ENCODE peak calls at places on chromosomes 12 and 14, in four cellular contexts. One of them, this sample, is unnamed.

GRCh38 chr14:101721951-101722661 is 39.4 kb upstream of the PPP2R5C start:
- DNase-seq in endothelial cell of umbilical vein: peak
- DNase-seq in Calu3: peak
- DNase-seq in mammary epithelial cell: peak
- DNase-seq in this sample: peak

GRCh38 chr12:100576311-100577036 is 3.0 kb downstream of the GAS2L3 start:
- DNase-seq in endothelial cell of umbilical vein: peak
- DNase-seq in Calu3: peak
- DNase-seq in mammary epithelial cell: peak
- DNase-seq in this sample: peak

GRCh38 chr14:91796622-91797347 is 64.9 kb upstream of the CATSPERB start:
- DNase-seq in endothelial cell of umbilical vein: no peak
- DNase-seq in Calu3: no peak
- DNase-seq in mammary epithelial cell: peak
- DNase-seq in this sample: no peak

GRCh38 chr14:37223947-37224474 is 26.3 kb downstream of the MIPOL1 start:
- DNase-seq in endothelial cell of umbilical vein: no peak
- DNase-seq in Calu3: peak
- DNase-seq in mammary epithelial cell: peak
- DNase-seq in this sample: no peak

GRCh38 chr12:66103011-66103913 is 27.3 kb downstream of the LLPH start:
- DNase-seq in endothelial cell of umbilical vein: no peak
- DNase-seq in Calu3: peak
- DNase-seq in mammary epithelial cell: no peak
- DNase-seq in this sample: no peak

GRCh38 chr12:16515666-16516065 is 90.3 kb downstream of the LMO3 start:
- DNase-seq in endothelial cell of umbilical vein: no peak
- DNase-seq in Calu3: no peak
- DNase-seq in mammary epithelial cell: peak
- DNase-seq in this sample: no peak

GRCh38 chr14:68146812-68147211 is 327.2 kb downstream of the RAD51B start:
- DNase-seq in endothelial cell of umbilical vein: no peak
- DNase-seq in Calu3: peak
- DNase-seq in mammary epithelial cell: peak
- DNase-seq in this sample: no peak

GRCh38 chr14:103104389-103104653 is 9.8 kb downstream of the EXOC3L4 start:
- DNase-seq in endothelial cell of umbilical vein: no peak
- DNase-seq in Calu3: no peak
- DNase-seq in mammary epithelial cell: no peak
- DNase-seq in this sample: no peak

GRCh38 chr12:50246873-50247612 is 36.3 kb downstream of the LIMA1 start:
- DNase-seq in endothelial cell of umbilical vein: peak
- DNase-seq in Calu3: peak
- DNase-seq in mammary epithelial cell: peak
- DNase-seq in this sample: no peak

GRCh38 chr14:72550513-72550912 is 343.4 kb downstream of the DPF3 start:
- DNase-seq in endothelial cell of umbilical vein: no peak
- DNase-seq in Calu3: peak
- DNase-seq in mammary epithelial cell: peak
- DNase-seq in this sample: no peak

GRCh38 chr14:105025429-105025828 is 4.5 kb upstream of the CDCA4 start:
- DNase-seq in endothelial cell of umbilical vein: no peak
- DNase-seq in Calu3: no peak
- DNase-seq in mammary epithelial cell: no peak
- DNase-seq in this sample: no peak

GRCh38 chr12:109744026-109744425 is 30.4 kb downstream of the FAM222A start:
- DNase-seq in endothelial cell of umbilical vein: no peak
- DNase-seq in Calu3: no peak
- DNase-seq in mammary epithelial cell: no peak
- DNase-seq in this sample: peak

GRCh38 chr12:10867381-10867780 is 16.7 kb downstream of the PRH1 start:
- DNase-seq in endothelial cell of umbilical vein: no peak
- DNase-seq in Calu3: no peak
- DNase-seq in mammary epithelial cell: no peak
- DNase-seq in this sample: no peak

GRCh38 chr12:22755629-22756028 is 130.7 kb downstream of the ETNK1 start:
- DNase-seq in endothelial cell of umbilical vein: no peak
- DNase-seq in Calu3: no peak
- DNase-seq in mammary epithelial cell: no peak
- DNase-seq in this sample: no peak

GRCh38 chr12:16610006-16610520 is 4.1 kb upstream of the LMO3 start:
- DNase-seq in endothelial cell of umbilical vein: no peak
- DNase-seq in Calu3: no peak
- DNase-seq in mammary epithelial cell: no peak
- DNase-seq in this sample: no peak

GRCh38 chr14:31449971-31450610 is 7.2 kb downstream of the DTD2 start:
- DNase-seq in endothelial cell of umbilical vein: peak
- DNase-seq in Calu3: no peak
- DNase-seq in mammary epithelial cell: peak
- DNase-seq in this sample: no peak

GRCh38 chr12:125194999-125195398 is 129.8 kb downstream of the AACS start:
- DNase-seq in endothelial cell of umbilical vein: no peak
- DNase-seq in Calu3: no peak
- DNase-seq in mammary epithelial cell: no peak
- DNase-seq in this sample: no peak

GRCh38 chr12:31922341-31923062 is 36.7 kb upstream of the RESF1 start:
- DNase-seq in endothelial cell of umbilical vein: peak
- DNase-seq in Calu3: peak
- DNase-seq in mammary epithelial cell: peak
- DNase-seq in this sample: no peak

GRCh38 chr12:123602651-123603195 is 824 bp downstream of the DDX55 start:
- DNase-seq in endothelial cell of umbilical vein: no peak
- DNase-seq in Calu3: no peak
- DNase-seq in mammary epithelial cell: peak
- DNase-seq in this sample: no peak

GRCh38 chr14:92687681-92688433 is 60.6 kb downstream of the LGMN start:
- DNase-seq in endothelial cell of umbilical vein: peak
- DNase-seq in Calu3: no peak
- DNase-seq in mammary epithelial cell: no peak
- DNase-seq in this sample: no peak

GRCh38 chr12:88153959-88154358 is 11.9 kb downstream of the TMTC3 start:
- DNase-seq in endothelial cell of umbilical vein: peak
- DNase-seq in Calu3: peak
- DNase-seq in mammary epithelial cell: no peak
- DNase-seq in this sample: no peak

GRCh38 chr12:115850924-115851323 is 426.6 kb downstream of the MED13L start:
- DNase-seq in endothelial cell of umbilical vein: no peak
- DNase-seq in Calu3: no peak
- DNase-seq in mammary epithelial cell: no peak
- DNase-seq in this sample: no peak

GRCh38 chr12:106769078-106769477 is 5.4 kb upstream of the RIC8B start:
- DNase-seq in endothelial cell of umbilical vein: no peak
- DNase-seq in Calu3: peak
- DNase-seq in mammary epithelial cell: no peak
- DNase-seq in this sample: no peak

GRCh38 chr12:52235822-52236291 is 2.8 kb downstream of the KRT7 start:
- DNase-seq in endothelial cell of umbilical vein: no peak
- DNase-seq in Calu3: no peak
- DNase-seq in mammary epithelial cell: peak
- DNase-seq in this sample: no peak

GRCh38 chr12:122949816-122950215 is 16.4 kb downstream of the ABCB9 start:
- DNase-seq in endothelial cell of umbilical vein: no peak
- DNase-seq in Calu3: no peak
- DNase-seq in mammary epithelial cell: no peak
- DNase-seq in this sample: no peak

GRCh38 chr14:52089208-52089607 is 20.3 kb upstream of the NID2 start:
- DNase-seq in endothelial cell of umbilical vein: no peak
- DNase-seq in Calu3: no peak
- DNase-seq in mammary epithelial cell: no peak
- DNase-seq in this sample: no peak

GRCh38 chr12:31599053-31599452 is 8.1 kb upstream of the DENND5B start:
- DNase-seq in endothelial cell of umbilical vein: no peak
- DNase-seq in Calu3: no peak
- DNase-seq in mammary epithelial cell: no peak
- DNase-seq in this sample: no peak

GRCh38 chr14:34103176-34103575 is 152.3 kb upstream of the EGLN3 start:
- DNase-seq in endothelial cell of umbilical vein: no peak
- DNase-seq in Calu3: no peak
- DNase-seq in mammary epithelial cell: no peak
- DNase-seq in this sample: no peak

GRCh38 chr12:45973526-45973925 is 16.8 kb downstream of the SCAF11 start:
- DNase-seq in endothelial cell of umbilical vein: peak
- DNase-seq in Calu3: no peak
- DNase-seq in mammary epithelial cell: no peak
- DNase-seq in this sample: no peak

GRCh38 chr12:102054345-102054744 is 7.4 kb downstream of the WASHC3 start:
- DNase-seq in endothelial cell of umbilical vein: no peak
- DNase-seq in Calu3: no peak
- DNase-seq in mammary epithelial cell: no peak
- DNase-seq in this sample: no peak

GRCh38 chr14:103737432-103738045 is 21.9 kb downstream of the ZFYVE21 start:
- DNase-seq in endothelial cell of umbilical vein: no peak
- DNase-seq in Calu3: no peak
- DNase-seq in mammary epithelial cell: no peak
- DNase-seq in this sample: no peak

GRCh38 chr14:64556526-64556925 is 6.8 kb downstream of the PPP1R36 start:
- DNase-seq in endothelial cell of umbilical vein: no peak
- DNase-seq in Calu3: no peak
- DNase-seq in mammary epithelial cell: peak
- DNase-seq in this sample: no peak

GRCh38 chr12:47573146-47573659 is 132.6 kb downstream of the RPAP3 start:
- DNase-seq in endothelial cell of umbilical vein: no peak
- DNase-seq in Calu3: no peak
- DNase-seq in mammary epithelial cell: no peak
- DNase-seq in this sample: no peak

GRCh38 chr12:47742253-47742825 is 16.3 kb downstream of the RAPGEF3 start:
- DNase-seq in endothelial cell of umbilical vein: peak
- DNase-seq in Calu3: peak
- DNase-seq in mammary epithelial cell: no peak
- DNase-seq in this sample: no peak

GRCh38 chr12:84772281-84772680 is 140.3 kb downstream of the SLC6A15 start:
- DNase-seq in endothelial cell of umbilical vein: no peak
- DNase-seq in Calu3: no peak
- DNase-seq in mammary epithelial cell: peak
- DNase-seq in this sample: no peak

GRCh38 chr12:7934153-7934552 is 1.8 kb downstream of the SLC2A3 start:
- DNase-seq in endothelial cell of umbilical vein: peak
- DNase-seq in Calu3: no peak
- DNase-seq in mammary epithelial cell: no peak
- DNase-seq in this sample: no peak

GRCh38 chr14:33834956-33835655 is 115.8 kb downstream of the EGLN3 start:
- DNase-seq in endothelial cell of umbilical vein: no peak
- DNase-seq in Calu3: no peak
- DNase-seq in mammary epithelial cell: no peak
- DNase-seq in this sample: no peak